ENCODE peak calls at places on chromosomes 4 and X, in eight cellular contexts. N is AG09309, G is cardiac muscle cell, S is fibroblast of mammary gland, D is AG09319, A is foreskin fibroblast, L is cardiac fibroblast, E is kidney epithelial cell. Y is an unnamed sample.
A peak's percentile ranks its signal among the peaks of the same experiment; 100 is the strongest.

GRCh38 chrX:102115748-102116147 is 9.7 kb upstream of the TCEAL2 start:
- DNase-seq in N (no peak), G (no peak), S (no peak), D (no peak), A (no peak), L (no peak), E (no peak), Y (no peak)

GRCh38 chr4:101708640-101709039 is 81.9 kb upstream of the BANK1 start:
- DNase-seq in N (no peak), G (no peak), S (peak; percentile 3), D (no peak), A (peak; percentile 18), L (no peak), E (no peak), Y (no peak)

GRCh38 chrX:74535211-74535621 is 79.2 kb downstream of the RLIM start:
- DNase-seq in N (no peak), G (peak; percentile 61), S (peak; percentile 68), D (peak; percentile 37), A (peak; percentile 83), L (peak; percentile 63), E (no peak), Y (no peak)

GRCh38 chr4:22932326-22932725 is 239.6 kb downstream of the GBA3 start:
- DNase-seq in N (no peak), G (no peak), S (no peak), D (no peak), A (no peak), L (no peak), E (no peak), Y (no peak)

GRCh38 chrX:20654596-20655106 is 387.9 kb upstream of the RPS6KA3 start:
- DNase-seq in N (no peak), G (no peak), S (peak; percentile 50), D (no peak), A (peak; percentile 1), L (peak; percentile 54), E (no peak), Y (no peak)

GRCh38 chr4:146186556-146186955 is 11.0 kb downstream of the LSM6 start:
- DNase-seq in N (no peak), G (no peak), S (no peak), D (no peak), A (no peak), L (peak; percentile 18), E (no peak), Y (no peak)

GRCh38 chr4:48489683-48490011 is 405 bp upstream of the ZAR1 start:
- DNase-seq in N (no peak), G (no peak), S (no peak), D (no peak), A (no peak), L (no peak), E (no peak), Y (no peak)

GRCh38 chr4:140595065-140595464 is 26.3 kb upstream of the UCP1 start:
- DNase-seq in N (no peak), G (peak; percentile 40), S (peak; percentile 5), D (no peak), A (peak; percentile 34), L (peak; percentile 31), E (no peak), Y (peak; percentile 39)

GRCh38 chrX:120603707-120604358 is at the start of gene MCTS1:
- DNase-seq in N (peak; percentile 86), G (peak; percentile 87), S (peak; percentile 96), D (peak; percentile 87), A (peak; percentile 93), L (peak; percentile 97), E (peak; percentile 87), Y (peak; percentile 85)

GRCh38 chrX:154735695-154736393 is 15.0 kb downstream of the GAB3 start:
- DNase-seq in N (no peak), G (no peak), S (peak; percentile 95), D (no peak), A (peak; percentile 91), L (peak; percentile 96), E (no peak), Y (no peak)

GRCh38 chrX:49754238-49754857 is 58.6 kb upstream of the PAGE1 start:
- DNase-seq in N (no peak), G (peak; percentile 56), S (peak; percentile 34), D (peak; percentile 1), A (peak; percentile 19), L (peak; percentile 50), E (no peak), Y (peak; percentile 36)

GRCh38 chrX:38654302-38654701 is 93.0 kb downstream of the TSPAN7 start:
- DNase-seq in N (no peak), G (peak; percentile 61), S (peak; percentile 35), D (no peak), A (peak; percentile 21), L (peak; percentile 52), E (no peak), Y (peak; percentile 4)

GRCh38 chrX:53481816-53482485 is 47.8 kb upstream of the HSD17B10 start:
- DNase-seq in N (peak; percentile 25), G (peak; percentile 64), S (peak; percentile 73), D (peak; percentile 28), A (peak; percentile 72), L (peak; percentile 78), E (peak; percentile 26), Y (peak; percentile 68)

GRCh38 chr4:184930026-184930425 is 88.3 kb upstream of the HELT start:
- DNase-seq in N (no peak), G (no peak), S (no peak), D (no peak), A (no peak), L (no peak), E (no peak), Y (no peak)

GRCh38 chrX:38045697-38046096 is 39.3 kb downstream of the SYTL5 start:
- DNase-seq in N (no peak), G (no peak), S (no peak), D (no peak), A (peak; percentile 9), L (peak; percentile 19), E (no peak), Y (no peak)

GRCh38 chrX:38249965-38250364 is 29.3 kb upstream of the SRPX start:
- DNase-seq in N (no peak), G (no peak), S (peak; percentile 36), D (no peak), A (peak; percentile 39), L (no peak), E (no peak), Y (no peak)

GRCh38 chrX:130829526-130830515 is 73.2 kb downstream of the ENOX2 start:
- DNase-seq in N (no peak), G (no peak), S (peak; percentile 18), D (no peak), A (peak; percentile 17), L (no peak), E (no peak), Y (no peak)

GRCh38 chr4:54568184-54568583 is 89.6 kb upstream of the KIT start:
- DNase-seq in N (peak; percentile 61), G (no peak), S (peak; percentile 95), D (no peak), A (peak; percentile 89), L (peak; percentile 73), E (no peak), Y (no peak)

GRCh38 chr4:41044165-41044564 is 170.2 kb downstream of the APBB2 start:
- DNase-seq in N (no peak), G (no peak), S (peak; percentile 18), D (no peak), A (no peak), L (peak; percentile 43), E (no peak), Y (no peak)
- TF ChIP-seq CTCF in N (no peak), G (no peak), S (no peak), D (no peak), A (no peak), L (no peak), E (peak; percentile 1), Y (no peak)

GRCh38 chrX:72245461-72246089 is 6.7 kb upstream of the ERCC6L start:
- DNase-seq in N (no peak), G (peak; percentile 38), S (peak; percentile 75), D (no peak), A (peak; percentile 78), L (peak; percentile 68), E (no peak), Y (peak; percentile 75)
- TF ChIP-seq CTCF in N (peak; percentile 90), G (peak; percentile 72), S (peak; percentile 94), D (peak; percentile 82), A (peak; percentile 69), L (peak; percentile 65), E (peak; percentile 82), Y (peak; percentile 46)

DNA sequence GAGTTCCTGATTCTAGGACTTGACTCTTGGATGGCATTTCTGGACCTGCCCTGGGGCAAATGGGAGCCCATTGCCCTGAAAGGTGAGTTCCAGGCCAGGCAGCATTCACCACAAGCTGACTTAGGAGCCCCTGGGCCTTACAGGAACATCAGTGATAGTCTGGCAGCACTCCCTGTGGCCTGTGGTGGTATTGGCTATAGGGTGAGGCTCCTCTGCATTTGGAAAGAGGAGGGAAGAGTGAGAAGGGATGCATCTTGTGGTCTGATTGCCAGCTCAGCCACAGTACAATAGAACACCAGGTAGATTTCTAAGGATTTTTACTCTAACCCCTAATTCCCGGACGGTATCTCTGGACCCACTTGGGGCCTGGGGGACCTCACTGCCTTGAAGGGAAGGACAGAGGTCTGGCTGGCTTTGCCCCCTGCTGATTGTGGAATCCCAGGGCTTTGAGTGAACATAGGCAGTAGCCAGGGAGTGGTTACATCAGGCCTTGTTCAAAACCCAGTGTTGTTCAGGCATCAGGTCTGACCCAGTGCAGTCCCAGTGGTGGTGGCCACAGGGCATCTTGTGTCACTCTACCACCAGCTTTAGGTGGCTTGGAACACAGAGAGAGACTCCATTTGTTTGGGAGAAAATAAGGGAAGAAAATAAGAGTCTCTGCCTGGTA is 32.9 kb downstream of the MAGED4 start:
- DNase-seq in N (no peak), G (peak; percentile 11), S (no peak), D (no peak), A (no peak), L (no peak), E (no peak), Y (no peak)
- TF ChIP-seq CTCF in N (peak; percentile 13), G (no peak), S (no peak), D (no peak), A (no peak), L (no peak), E (no peak), Y (no peak)

GRCh38 chrX:110381216-110381615 is 22.6 kb downstream of the RTL9 start:
- DNase-seq in N (no peak), G (no peak), S (peak; percentile 22), D (no peak), A (peak; percentile 24), L (peak; percentile 36), E (no peak), Y (no peak)
- TF ChIP-seq CTCF in N (no peak), G (no peak), S (no peak), D (no peak), A (no peak), L (no peak), E (no peak), Y (no peak)

DNA sequence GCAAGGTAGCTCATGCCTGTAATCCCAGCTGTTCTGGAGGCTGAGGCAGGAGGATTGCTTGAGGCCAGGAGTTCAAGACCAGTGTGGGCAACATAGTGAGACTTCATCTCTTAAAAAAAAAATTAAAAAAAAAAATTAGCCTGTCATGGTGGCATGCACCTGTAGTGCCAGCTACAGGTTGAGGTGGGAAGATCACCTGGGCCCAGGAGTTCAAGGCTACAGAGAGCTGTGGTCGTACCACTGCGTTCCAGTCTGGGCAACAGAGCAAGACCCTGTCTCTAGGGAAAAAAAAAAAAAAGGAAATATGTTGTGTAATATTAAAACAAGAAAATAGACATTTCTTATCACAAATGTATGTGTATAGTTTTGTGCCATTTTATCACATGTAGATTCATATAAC is 97.8 kb downstream of the LARP1B start:
- DNase-seq in N (no peak), G (no peak), S (no peak), D (no peak), A (no peak), L (no peak), E (no peak), Y (no peak)
- TF ChIP-seq CTCF in N (no peak), G (no peak), S (no peak), D (no peak), A (no peak), L (no peak), E (no peak), Y (no peak)

Y was measured in Calu3.